ENCODE peak calls at places on chromosomes 4 and X, in seven cellular contexts. One of them, this sample, is unnamed. For H3K9me3, the result is how much of the 10 kb centered on the place peaks cover.

GRCh38 chrX:18674417-18674787 is 2.5 kb upstream of the RS1 start:
- DNase-seq in lower lobe of right lung: peak
- DNase-seq in aorta: no peak
- DNase-seq in adrenal gland: peak
- DNase-seq in CD8-positive, alpha-beta T cell: peak
- DNase-seq in prostate gland: no peak
- DNase-seq in cardiac muscle cell: no peak
- DNase-seq in this sample: no peak

GRCh38 chr4:41375561-41375960 is 118.8 kb downstream of the UCHL1 start:
- DNase-seq in prostate gland: peak
- DNase-seq in cardiac muscle cell: no peak
- DNase-seq in aorta: no peak
- DNase-seq in CD8-positive, alpha-beta T cell: no peak
- DNase-seq in adrenal gland: peak
- DNase-seq in lower lobe of right lung: peak
- DNase-seq in this sample: no peak

GRCh38 chrX:151789179-151789800 is 54.7 kb downstream of the CNGA2 start:
- DNase-seq in cardiac muscle cell: peak
- DNase-seq in aorta: peak
- DNase-seq in lower lobe of right lung: no peak
- DNase-seq in adrenal gland: peak
- DNase-seq in prostate gland: no peak
- DNase-seq in CD8-positive, alpha-beta T cell: no peak
- DNase-seq in this sample: no peak

GRCh38 chr4:67261971-67262370 is 283.3 kb downstream of the CENPC start:
- DNase-seq in adrenal gland: no peak
- DNase-seq in CD8-positive, alpha-beta T cell: no peak
- DNase-seq in aorta: no peak
- DNase-seq in prostate gland: no peak
- DNase-seq in cardiac muscle cell: no peak
- DNase-seq in lower lobe of right lung: no peak
- DNase-seq in this sample: no peak

GRCh38 chr4:139392797-139393196 is 61.1 kb upstream of the RAB33B start:
- DNase-seq in aorta: no peak
- DNase-seq in adrenal gland: no peak
- DNase-seq in cardiac muscle cell: no peak
- DNase-seq in lower lobe of right lung: no peak
- DNase-seq in CD8-positive, alpha-beta T cell: no peak
- DNase-seq in prostate gland: no peak
- DNase-seq in this sample: no peak

GRCh38 chr4:39308576-39308975 is 57.6 kb downstream of the RFC1 start:
- DNase-seq in lower lobe of right lung: no peak
- DNase-seq in adrenal gland: no peak
- DNase-seq in aorta: no peak
- DNase-seq in prostate gland: no peak
- DNase-seq in CD8-positive, alpha-beta T cell: no peak
- DNase-seq in cardiac muscle cell: no peak
- DNase-seq in this sample: no peak

GRCh38 chrX:150355898-150356297 is 7.2 kb upstream of the MAMLD1 start:
- DNase-seq in lower lobe of right lung: no peak
- DNase-seq in adrenal gland: no peak
- DNase-seq in aorta: peak
- DNase-seq in CD8-positive, alpha-beta T cell: no peak
- DNase-seq in cardiac muscle cell: no peak
- DNase-seq in prostate gland: no peak
- DNase-seq in this sample: no peak

GRCh38 chr4:73018595-73018994 is 50.9 kb downstream of the COX18 start:
- DNase-seq in adrenal gland: no peak
- DNase-seq in prostate gland: no peak
- DNase-seq in cardiac muscle cell: no peak
- DNase-seq in lower lobe of right lung: no peak
- DNase-seq in aorta: no peak
- DNase-seq in CD8-positive, alpha-beta T cell: no peak
- DNase-seq in this sample: no peak

GRCh38 chr4:73653695-73654106 is 33.5 kb upstream of the RASSF6 start:
- DNase-seq in aorta: no peak
- DNase-seq in prostate gland: peak
- DNase-seq in lower lobe of right lung: peak
- DNase-seq in adrenal gland: no peak
- DNase-seq in CD8-positive, alpha-beta T cell: no peak
- DNase-seq in cardiac muscle cell: peak
- DNase-seq in this sample: no peak

GRCh38 chr4:131248314-131248713 is 1900.8 kb upstream of the PCDH10 start:
- DNase-seq in cardiac muscle cell: no peak
- DNase-seq in aorta: no peak
- DNase-seq in prostate gland: no peak
- DNase-seq in adrenal gland: no peak
- DNase-seq in CD8-positive, alpha-beta T cell: no peak
- DNase-seq in lower lobe of right lung: no peak
- DNase-seq in this sample: no peak

GRCh38 chr4:89894654-89895652 is at the start of gene MMRN1:
- DNase-seq in CD8-positive, alpha-beta T cell: no peak
- DNase-seq in aorta: no peak
- DNase-seq in prostate gland: no peak
- DNase-seq in adrenal gland: no peak
- DNase-seq in cardiac muscle cell: peak
- DNase-seq in lower lobe of right lung: no peak
- DNase-seq in this sample: no peak

GRCh38 chr4:25965629-25966028 is 51.6 kb downstream of the SMIM20 start:
- DNase-seq in cardiac muscle cell: no peak
- DNase-seq in lower lobe of right lung: no peak
- DNase-seq in prostate gland: no peak
- DNase-seq in adrenal gland: no peak
- DNase-seq in CD8-positive, alpha-beta T cell: no peak
- DNase-seq in aorta: no peak
- DNase-seq in this sample: no peak

GRCh38 chrX:9635805-9636204 is 129.8 kb downstream of the GPR143 start:
- DNase-seq in aorta: no peak
- DNase-seq in lower lobe of right lung: no peak
- DNase-seq in CD8-positive, alpha-beta T cell: no peak
- DNase-seq in prostate gland: no peak
- DNase-seq in adrenal gland: no peak
- DNase-seq in cardiac muscle cell: no peak
- DNase-seq in this sample: no peak

DNA sequence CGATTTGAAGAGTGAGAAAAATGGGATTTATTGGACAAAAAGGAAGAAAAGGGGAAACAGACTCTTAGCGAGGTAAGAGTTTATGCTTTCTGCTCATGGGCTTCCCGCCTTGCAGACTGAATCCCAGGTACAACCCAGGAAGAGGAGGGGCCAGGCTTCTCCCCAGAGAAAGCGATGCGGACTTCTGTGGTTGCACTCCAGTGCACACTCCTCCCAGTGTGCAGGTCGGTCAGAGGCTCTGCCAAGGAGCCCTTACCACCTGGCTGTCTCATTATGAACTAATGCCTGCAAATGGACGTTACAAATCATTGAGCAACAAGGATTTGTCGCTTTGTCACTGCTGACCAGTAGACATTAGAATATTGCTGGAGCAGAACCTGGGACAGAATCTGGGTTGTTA is 39.9 kb upstream of the GLRA2 start:
- DNase-seq in cardiac muscle cell: no peak
- DNase-seq in aorta: no peak
- DNase-seq in lower lobe of right lung: no peak
- DNase-seq in CD8-positive, alpha-beta T cell: no peak
- DNase-seq in prostate gland: no peak
- DNase-seq in adrenal gland: no peak
- DNase-seq in this sample: no peak
- H3K9me3 ChIP-seq in cardiac muscle cell: under half
- H3K9me3 ChIP-seq in aorta: under half
- H3K9me3 ChIP-seq in lower lobe of right lung: under half
- H3K9me3 ChIP-seq in CD8-positive, alpha-beta T cell: under half
- H3K9me3 ChIP-seq in prostate gland: under half
- H3K9me3 ChIP-seq in adrenal gland: under half
- H3K9me3 ChIP-seq in this sample: under half

DNA sequence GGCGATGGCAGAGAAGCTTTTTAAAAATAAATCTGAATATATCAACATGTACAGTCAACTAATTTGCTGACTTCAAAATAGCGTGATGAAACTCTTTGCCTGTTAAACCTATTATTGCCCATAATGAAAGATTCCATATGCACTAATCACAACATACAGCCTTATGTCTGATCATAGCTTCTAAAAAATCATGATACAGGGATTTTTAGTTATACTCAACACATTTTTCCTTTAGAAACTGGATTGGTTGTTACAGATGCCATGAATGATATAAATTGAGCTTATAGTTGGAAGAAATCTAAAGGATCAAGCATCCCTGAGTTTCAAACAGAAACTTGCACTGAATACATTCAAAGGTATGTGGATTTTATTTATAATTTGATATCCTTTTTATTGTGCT is at the start of gene AMELX:
- DNase-seq in CD8-positive, alpha-beta T cell: no peak
- DNase-seq in adrenal gland: no peak
- DNase-seq in prostate gland: no peak
- DNase-seq in lower lobe of right lung: no peak
- DNase-seq in cardiac muscle cell: no peak
- DNase-seq in aorta: no peak
- DNase-seq in this sample: no peak
- H3K9me3 ChIP-seq in CD8-positive, alpha-beta T cell: under half
- H3K9me3 ChIP-seq in adrenal gland: under half
- H3K9me3 ChIP-seq in prostate gland: under half
- H3K9me3 ChIP-seq in lower lobe of right lung: under half
- H3K9me3 ChIP-seq in cardiac muscle cell: under half
- H3K9me3 ChIP-seq in aorta: under half
- H3K9me3 ChIP-seq in this sample: under half

GRCh38 chr4:107777890-107778289 is 46.8 kb upstream of the SGMS2 start:
- DNase-seq in aorta: no peak
- DNase-seq in lower lobe of right lung: no peak
- DNase-seq in CD8-positive, alpha-beta T cell: no peak
- DNase-seq in prostate gland: no peak
- DNase-seq in adrenal gland: no peak
- DNase-seq in cardiac muscle cell: no peak
- DNase-seq in this sample: no peak
- H3K9me3 ChIP-seq in aorta: under half
- H3K9me3 ChIP-seq in lower lobe of right lung: under half
- H3K9me3 ChIP-seq in CD8-positive, alpha-beta T cell: under half
- H3K9me3 ChIP-seq in prostate gland: under half
- H3K9me3 ChIP-seq in adrenal gland: under half
- H3K9me3 ChIP-seq in cardiac muscle cell: under half
- H3K9me3 ChIP-seq in this sample: under half

GRCh38 chr4:54228064-54228527 is 997 bp upstream of the PDGFRA start:
- DNase-seq in CD8-positive, alpha-beta T cell: peak
- DNase-seq in cardiac muscle cell: peak
- DNase-seq in adrenal gland: peak
- DNase-seq in lower lobe of right lung: peak
- DNase-seq in aorta: peak
- DNase-seq in prostate gland: no peak
- DNase-seq in this sample: no peak
- H3K9me3 ChIP-seq in CD8-positive, alpha-beta T cell: under half
- H3K9me3 ChIP-seq in cardiac muscle cell: under half
- H3K9me3 ChIP-seq in adrenal gland: under half
- H3K9me3 ChIP-seq in lower lobe of right lung: under half
- H3K9me3 ChIP-seq in aorta: under half
- H3K9me3 ChIP-seq in prostate gland: under half
- H3K9me3 ChIP-seq in this sample: under half

GRCh38 chrX:103550415-103551051 is 31.2 kb upstream of the RAB40A start:
- DNase-seq in aorta: no peak
- DNase-seq in CD8-positive, alpha-beta T cell: no peak
- DNase-seq in adrenal gland: no peak
- DNase-seq in cardiac muscle cell: peak
- DNase-seq in prostate gland: no peak
- DNase-seq in lower lobe of right lung: no peak
- DNase-seq in this sample: no peak
- H3K9me3 ChIP-seq in aorta: under half
- H3K9me3 ChIP-seq in CD8-positive, alpha-beta T cell: under half
- H3K9me3 ChIP-seq in adrenal gland: under half
- H3K9me3 ChIP-seq in cardiac muscle cell: under half
- H3K9me3 ChIP-seq in prostate gland: under half
- H3K9me3 ChIP-seq in lower lobe of right lung: under half
- H3K9me3 ChIP-seq in this sample: under half

DNA sequence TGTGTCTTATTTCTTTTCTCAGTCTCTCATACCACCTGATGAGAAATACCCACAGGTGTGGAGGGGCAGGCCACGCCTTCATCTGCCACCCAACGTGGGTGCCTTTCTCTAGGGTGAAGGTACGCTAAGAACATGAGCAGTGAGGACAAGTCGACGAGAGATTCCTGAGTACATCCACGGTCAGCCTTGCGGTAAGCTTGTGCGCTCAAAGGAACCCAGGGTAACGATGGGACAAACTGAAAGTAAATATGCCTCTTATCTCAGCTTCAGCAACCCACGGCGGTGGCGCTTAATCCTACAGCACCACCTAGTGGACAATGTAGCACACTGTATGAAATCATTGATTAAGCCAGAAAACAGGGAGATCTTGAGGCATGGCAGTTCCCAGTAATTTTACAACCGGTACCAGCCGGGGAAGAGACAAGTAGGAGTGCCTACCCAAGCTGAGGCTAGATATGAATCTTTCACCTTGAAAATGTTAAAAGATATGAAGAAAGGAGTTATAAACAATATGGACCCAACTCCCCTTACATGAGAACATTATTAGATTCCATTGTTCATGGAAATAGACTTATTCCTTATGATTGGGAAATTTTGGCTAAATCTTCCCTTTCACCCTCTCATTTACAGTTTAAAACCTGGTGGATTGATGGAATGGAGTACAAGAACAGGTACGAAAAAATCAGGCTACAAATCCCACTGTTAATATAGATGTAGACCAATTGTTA is 63.0 kb downstream of the ZNF732 start:
- DNase-seq in adrenal gland: peak
- DNase-seq in CD8-positive, alpha-beta T cell: peak
- DNase-seq in cardiac muscle cell: peak
- DNase-seq in lower lobe of right lung: peak
- DNase-seq in aorta: peak
- DNase-seq in prostate gland: peak
- DNase-seq in this sample: peak
- H3K9me3 ChIP-seq in adrenal gland: under half
- H3K9me3 ChIP-seq in CD8-positive, alpha-beta T cell: under half
- H3K9me3 ChIP-seq in cardiac muscle cell: under half
- H3K9me3 ChIP-seq in lower lobe of right lung: under half
- H3K9me3 ChIP-seq in aorta: under half
- H3K9me3 ChIP-seq in prostate gland: under half
- H3K9me3 ChIP-seq in this sample: under half

GRCh38 chr4:160370046-160370445 is 1267.2 kb downstream of the RAPGEF2 start:
- DNase-seq in cardiac muscle cell: no peak
- DNase-seq in prostate gland: no peak
- DNase-seq in adrenal gland: no peak
- DNase-seq in aorta: no peak
- DNase-seq in CD8-positive, alpha-beta T cell: no peak
- DNase-seq in lower lobe of right lung: no peak
- DNase-seq in this sample: no peak

GRCh38 chr4:160373911-160374310 is 1271.0 kb downstream of the RAPGEF2 start:
- DNase-seq in prostate gland: no peak
- DNase-seq in adrenal gland: no peak
- DNase-seq in cardiac muscle cell: no peak
- DNase-seq in CD8-positive, alpha-beta T cell: no peak
- DNase-seq in aorta: no peak
- DNase-seq in lower lobe of right lung: no peak
- DNase-seq in this sample: no peak

GRCh38 chr4:160375746-160376452 is 1273.0 kb downstream of the RAPGEF2 start:
- DNase-seq in prostate gland: no peak
- DNase-seq in aorta: no peak
- DNase-seq in CD8-positive, alpha-beta T cell: no peak
- DNase-seq in adrenal gland: no peak
- DNase-seq in lower lobe of right lung: no peak
- DNase-seq in cardiac muscle cell: no peak
- DNase-seq in this sample: no peak

GRCh38 chr4:160372390-160372789 is 1269.5 kb downstream of the RAPGEF2 start:
- DNase-seq in cardiac muscle cell: no peak
- DNase-seq in prostate gland: no peak
- DNase-seq in lower lobe of right lung: no peak
- DNase-seq in CD8-positive, alpha-beta T cell: no peak
- DNase-seq in adrenal gland: no peak
- DNase-seq in aorta: no peak
- DNase-seq in this sample: no peak

GRCh38 chr4:160371446-160371845 is 1268.6 kb downstream of the RAPGEF2 start:
- DNase-seq in prostate gland: no peak
- DNase-seq in adrenal gland: no peak
- DNase-seq in cardiac muscle cell: no peak
- DNase-seq in aorta: no peak
- DNase-seq in lower lobe of right lung: no peak
- DNase-seq in CD8-positive, alpha-beta T cell: no peak
- DNase-seq in this sample: no peak
- H3K9me3 ChIP-seq in prostate gland: under half
- H3K9me3 ChIP-seq in adrenal gland: under half
- H3K9me3 ChIP-seq in cardiac muscle cell: under half
- H3K9me3 ChIP-seq in aorta: under half
- H3K9me3 ChIP-seq in lower lobe of right lung: under half
- H3K9me3 ChIP-seq in CD8-positive, alpha-beta T cell: under half
- H3K9me3 ChIP-seq in this sample: under half

This sample was measured in T-helper 17 cell.